ENCODE peak calls at places on chromosomes 6 and 20, in five cellular contexts. P is nucleus accumbens, F is aorta, C is hepatocyte, Y is neural progenitor cell. S is an unnamed sample.
A peak's percentile ranks its signal among the peaks of the same experiment; 100 is the strongest.

GRCh38 chr6:21080221-21080620 is 513.3 kb upstream of the SOX4 start:
- DNase-seq in P (no peak), F (no peak), C (no peak), Y (no peak), S (no peak)

GRCh38 chr20:36305602-36306556 is at the start of gene DLGAP4:
- DNase-seq in P (peak; percentile 63), F (no peak), C (no peak), Y (peak; percentile 85), S (no peak)

GRCh38 chr6:87932361-87932760 is 115.3 kb upstream of the SPACA1 start:
- DNase-seq in P (no peak), F (no peak), C (no peak), Y (no peak), S (no peak)

GRCh38 chr6:18302561-18303439 is 38.5 kb upstream of the DEK start:
- DNase-seq in P (peak; percentile 4), F (no peak), C (no peak), Y (peak; percentile 38), S (no peak)

GRCh38 chr20:7516631-7517051 is 423.6 kb downstream of the HAO1 start:
- DNase-seq in P (no peak), F (no peak), C (peak; percentile 40), Y (no peak), S (no peak)

GRCh38 chr6:116531675-116532570 is 13.6 kb downstream of the TRAPPC3L start:
- DNase-seq in P (peak; percentile 59), F (peak; percentile 55), C (peak; percentile 78), Y (peak; percentile 77), S (peak; percentile 57)

GRCh38 chr6:108453601-108454157 is 107.0 kb upstream of the FOXO3 start:
- DNase-seq in P (no peak), F (no peak), C (no peak), Y (no peak), S (no peak)

GRCh38 chr20:7520361-7520760 is 419.9 kb downstream of the HAO1 start:
- DNase-seq in P (no peak), F (no peak), C (no peak), Y (no peak), S (no peak)

GRCh38 chr6:3876131-3876530 is 27.0 kb downstream of the FAM50B start:
- DNase-seq in P (no peak), F (no peak), C (peak; percentile 73), Y (no peak), S (no peak)

GRCh38 chr6:19836799-19837510 is at the start of gene ID4:
- DNase-seq in P (peak; percentile 93), F (peak; percentile 97), C (peak; percentile 98), Y (peak; percentile 98), S (peak; percentile 94)

GRCh38 chr20:20528896-20529295 is 161.0 kb downstream of the INSM1 start:
- DNase-seq in P (no peak), F (no peak), C (no peak), Y (no peak), S (no peak)

GRCh38 chr20:63890201-63890576 is 4.7 kb upstream of the DNAJC5 start:
- DNase-seq in P (no peak), F (no peak), C (no peak), Y (no peak), S (no peak)

GRCh38 chr20:34621383-34622367 is 55.2 kb downstream of the PIGU start:
- DNase-seq in P (no peak), F (no peak), C (peak; percentile 31), Y (no peak), S (no peak)

GRCh38 chr6:47718571-47718970 is 20.2 kb downstream of the ADGRF4 start:
- DNase-seq in P (no peak), F (no peak), C (no peak), Y (no peak), S (no peak)

GRCh38 chr20:5688431-5688972 is 61.7 kb upstream of the SHLD1 start:
- DNase-seq in P (peak; percentile 28), F (peak; percentile 54), C (no peak), Y (no peak), S (no peak)

GRCh38 chr6:52994789-52995078 is 350 bp downstream of the GSTA4 start:
- DNase-seq in P (peak; percentile 68), F (peak; percentile 59), C (peak; percentile 53), Y (no peak), S (no peak)

GRCh38 chr20:44467289-44467883 is 8.3 kb upstream of the TTPAL start:
- DNase-seq in P (no peak), F (no peak), C (peak; percentile 44), Y (peak; percentile 21), S (no peak)

GRCh38 chr6:968791-969190 is 275.9 kb upstream of the EXOC2 start:
- DNase-seq in P (no peak), F (no peak), C (no peak), Y (no peak), S (no peak)

GRCh38 chr6:66568271-66568670 is 861.2 kb upstream of the EYS start:
- DNase-seq in P (no peak), F (no peak), C (no peak), Y (peak; percentile 3), S (no peak)

GRCh38 chr6:39239527-39240154 is 10.4 kb upstream of the KCNK5 start:
- DNase-seq in P (no peak), F (no peak), C (no peak), Y (peak; percentile 47), S (no peak)

GRCh38 chr6:118739976-118740771 is 88.8 kb upstream of the CEP85L start:
- DNase-seq in P (no peak), F (no peak), C (no peak), Y (no peak), S (no peak)

GRCh38 chr20:64121586-64121985 is 14.2 kb upstream of the NPBWR2 start:
- DNase-seq in P (no peak), F (peak; percentile 13), C (no peak), Y (no peak), S (no peak)

S was measured in foreskin melanocyte.